ENCODE peak calls at places on chromosomes 3 and 15, in five cellular contexts. P is upper lobe of right lung, G is pancreas, F is aorta, T is small intestine. V is an unnamed sample.

GRCh38 chr15:56654624-56655023 is 78.7 kb downstream of the ZNF280D start:
- DNase-seq in F (no peak), P (no peak), G (no peak), T (no peak), V (no peak)

GRCh38 chr3:79086514-79086913 is 681.3 kb downstream of the ROBO1 start:
- DNase-seq in F (no peak), G (no peak), P (no peak), T (peak; percentile 65), V (peak; percentile 31)

GRCh38 chr3:108755686-108756085 is 1.5 kb downstream of the RETNLB start:
- DNase-seq in G (no peak), F (no peak), T (no peak), P (no peak), V (no peak)

GRCh38 chr3:115169808-115170207 is 22.7 kb upstream of the ZBTB20 start:
- DNase-seq in P (no peak), G (no peak), T (no peak), F (no peak), V (no peak)

GRCh38 chr3:149844073-149844472 is 31.1 kb downstream of the RNF13 start:
- DNase-seq in T (peak; percentile 1), G (no peak), P (no peak), F (no peak), V (no peak)

GRCh38 chr3:100982710-100983109 is 10.5 kb downstream of the ABI3BP start:
- DNase-seq in F (peak; percentile 86), T (no peak), G (no peak), P (peak; percentile 57), V (no peak)

GRCh38 chr15:39502616-39503195 is 78.2 kb upstream of the THBS1 start:
- DNase-seq in P (no peak), F (no peak), T (no peak), G (no peak), V (no peak)

GRCh38 chr3:100710355-100711198 is 1.3 kb downstream of the TFG start:
- DNase-seq in F (no peak), P (no peak), G (no peak), T (peak; percentile 90), V (peak; percentile 32)

GRCh38 chr15:49135893-49136292 is 19.5 kb downstream of the COPS2 start:
- DNase-seq in G (no peak), T (no peak), F (no peak), P (no peak), V (no peak)

GRCh38 chr3:129000742-129001100 is 383 bp upstream of the EFCC1 start:
- DNase-seq in P (no peak), T (no peak), G (no peak), F (no peak), V (no peak)

GRCh38 chr3:107524214-107525100 is 1.7 kb downstream of the BBX start:
- DNase-seq in P (peak; percentile 78), T (peak; percentile 42), G (peak; percentile 79), F (peak; percentile 83), V (peak; percentile 50)

GRCh38 chr15:70062321-70062956 is 35.3 kb downstream of the TLE3 start:
- DNase-seq in G (peak; percentile 86), T (peak; percentile 95), P (peak; percentile 63), F (peak; percentile 88), V (peak; percentile 43)

GRCh38 chr3:178966299-178967183 is 105.1 kb downstream of the ZMAT3 start:
- DNase-seq in F (no peak), P (no peak), G (no peak), T (peak; percentile 1), V (no peak)

GRCh38 chr3:112304611-112305010 is 10.6 kb upstream of the SLC9C1 start:
- DNase-seq in T (no peak), F (no peak), P (no peak), G (no peak), V (no peak)

GRCh38 chr3:112302061-112302830 is 8.2 kb upstream of the SLC9C1 start:
- DNase-seq in G (no peak), T (no peak), P (peak; percentile 41), F (no peak), V (no peak)

GRCh38 chr3:112303811-112304325 is 9.9 kb upstream of the SLC9C1 start:
- DNase-seq in G (no peak), T (peak; percentile 23), F (no peak), P (no peak), V (no peak)

GRCh38 chr3:112306825-112307224 is 12.8 kb upstream of the SLC9C1 start:
- DNase-seq in G (no peak), F (no peak), P (no peak), T (no peak), V (no peak)

GRCh38 chr3:112302881-112303761 is 9.1 kb upstream of the SLC9C1 start:
- DNase-seq in F (no peak), T (no peak), P (no peak), G (peak; percentile 47), V (no peak)
- H3K27ac ChIP-seq in F (no peak overlapping the region), T (no peak overlapping the region), P (no peak overlapping the region), G (no peak overlapping the region), V (peak overlapping the region; percentile 40)

GRCh38 chr3:30668051-30668609 is 61.7 kb downstream of the TGFBR2 start:
- DNase-seq in F (no peak), T (no peak), P (no peak), G (no peak), V (no peak)
- H3K27ac ChIP-seq in F (no peak overlapping the region), T (no peak overlapping the region), P (peak overlapping the region; percentile 21), G (no peak overlapping the region), V (no peak overlapping the region)

DNA sequence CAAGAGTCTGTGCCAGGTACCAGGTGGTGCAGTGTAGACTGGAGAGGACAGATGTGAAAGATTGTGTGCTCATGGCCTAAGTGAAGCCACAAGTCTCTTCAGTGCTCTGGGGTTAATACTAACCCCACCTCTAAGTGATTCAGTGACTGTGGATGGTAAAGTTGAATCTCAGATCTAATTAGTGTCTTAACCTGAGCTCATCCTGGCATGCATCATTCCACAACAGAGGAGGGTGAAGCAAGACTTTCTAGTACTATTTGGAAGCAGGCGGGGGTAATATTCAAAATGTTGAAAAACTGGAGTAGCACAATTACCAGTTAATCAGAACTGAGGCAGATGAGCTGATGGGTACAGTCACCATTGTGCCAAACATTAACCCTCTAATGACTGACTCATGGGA is 2.8 kb upstream of the MESD start:
- DNase-seq in F (no peak), G (no peak), T (no peak), P (no peak), V (no peak)
- H3K27ac ChIP-seq in F (no peak overlapping the region), G (no peak overlapping the region), T (no peak overlapping the region), P (no peak overlapping the region), V (no peak overlapping the region)

DNA sequence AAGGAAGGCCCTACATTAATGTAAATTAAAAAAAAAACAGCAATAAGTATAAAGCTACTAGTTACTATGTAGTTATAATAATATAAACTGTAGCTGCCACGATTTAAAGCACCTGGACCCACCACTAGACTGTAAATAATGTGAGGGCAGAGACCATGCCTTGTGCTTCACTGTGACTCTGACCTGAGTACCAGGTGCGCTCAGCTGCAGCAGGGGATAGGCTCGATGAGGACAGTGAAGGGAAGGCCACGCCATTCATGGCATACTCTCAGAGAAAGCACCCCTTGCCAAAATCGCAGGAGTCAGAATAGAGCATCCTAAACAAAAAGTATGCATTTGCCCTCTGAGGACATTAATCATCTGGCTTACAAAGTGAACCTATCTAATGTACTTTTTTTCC is 5.1 kb downstream of the FSTL1 start:
- DNase-seq in P (no peak), T (no peak), G (no peak), F (no peak), V (no peak)
- H3K27ac ChIP-seq in P (no peak overlapping the region), T (no peak overlapping the region), G (no peak overlapping the region), F (peak overlapping the region; percentile 80), V (no peak overlapping the region)

GRCh38 chr15:73296621-73297353 is 72.0 kb downstream of the HCN4 start:
- DNase-seq in T (no peak), P (no peak), F (peak; percentile 55), G (no peak), V (no peak)

GRCh38 chr15:73295630-73296286 is 73.0 kb downstream of the HCN4 start:
- DNase-seq in G (no peak), F (peak; percentile 71), T (no peak), P (no peak), V (no peak)

GRCh38 chr15:73293773-73294172 is 75.0 kb downstream of the HCN4 start:
- DNase-seq in P (no peak), T (peak; percentile 80), G (no peak), F (no peak), V (no peak)

GRCh38 chr15:73298522-73298921 is 70.2 kb downstream of the HCN4 start:
- DNase-seq in P (no peak), T (no peak), G (no peak), F (no peak), V (no peak)
- H3K27ac ChIP-seq in P (no peak overlapping the region), T (no peak overlapping the region), G (no peak overlapping the region), F (no peak overlapping the region), V (no peak overlapping the region)

DNA sequence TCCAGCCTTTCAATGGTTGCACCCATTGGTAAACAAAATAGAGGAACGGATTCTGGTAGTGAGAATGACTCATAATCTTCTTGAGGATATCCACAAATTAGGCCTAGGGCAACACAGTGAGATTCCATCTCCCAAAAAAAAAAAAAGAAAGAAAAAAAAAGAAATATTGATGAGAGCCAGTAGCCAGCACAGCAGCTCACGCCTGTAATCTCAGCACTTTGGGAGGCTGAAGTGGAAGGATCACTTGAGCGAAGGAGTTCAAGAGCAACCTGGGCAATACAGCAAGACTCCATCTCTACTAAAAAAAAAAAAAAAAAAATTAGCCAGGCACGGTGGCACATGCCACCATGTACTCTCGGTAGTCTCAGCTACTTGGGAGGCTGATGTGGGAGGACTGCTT is 51.9 kb downstream of the DENND4A start:
- DNase-seq in G (no peak), P (no peak), T (no peak), F (no peak), V (no peak)
- H3K27ac ChIP-seq in G (no peak overlapping the region), P (no peak overlapping the region), T (no peak overlapping the region), F (no peak overlapping the region), V (no peak overlapping the region)

V was measured in stomach.